ENCODE peak calls at places on chromosomes 2 and 18, in seven cellular contexts. One of them, this sample, is unnamed.

GRCh38 chr2:133457862-133458261 is 110.4 kb downstream of the NCKAP5 start:
- DNase-seq in NCI-H1092 treated with DMSO at 0.1 percent for 48 hours: no peak
- DNase-seq in cardiac muscle cell: no peak
- DNase-seq in GM12865: no peak
- DNase-seq in stimulated activated CD4-positive, alpha-beta T cell treated with anti-CD3 and anti-CD28 coated beads, Interleukin-1b, Interleukin-23, amount 100 ng/mL, for 4 hours: no peak
- DNase-seq in T-helper 9 cell: no peak
- DNase-seq in esophagus squamous epithelium: no peak
- DNase-seq in this sample: no peak

GRCh38 chr2:3627500-3628100 is 30.4 kb upstream of the ALLC start:
- DNase-seq in GM12865: no peak
- DNase-seq in cardiac muscle cell: no peak
- DNase-seq in esophagus squamous epithelium: no peak
- DNase-seq in stimulated activated CD4-positive, alpha-beta T cell treated with anti-CD3 and anti-CD28 coated beads, Interleukin-1b, Interleukin-23, amount 100 ng/mL, for 4 hours: no peak
- DNase-seq in T-helper 9 cell: no peak
- DNase-seq in NCI-H1092 treated with DMSO at 0.1 percent for 48 hours: no peak
- DNase-seq in this sample: no peak

GRCh38 chr2:199465988-199466703 is 8.4 kb upstream of the SATB2 start:
- DNase-seq in T-helper 9 cell: no peak
- DNase-seq in esophagus squamous epithelium: no peak
- DNase-seq in cardiac muscle cell: no peak
- DNase-seq in stimulated activated CD4-positive, alpha-beta T cell treated with anti-CD3 and anti-CD28 coated beads, Interleukin-1b, Interleukin-23, amount 100 ng/mL, for 4 hours: no peak
- DNase-seq in NCI-H1092 treated with DMSO at 0.1 percent for 48 hours: no peak
- DNase-seq in GM12865: no peak
- DNase-seq in this sample: no peak

GRCh38 chr2:16012626-16013501 is 72.5 kb downstream of the MYCN start:
- DNase-seq in stimulated activated CD4-positive, alpha-beta T cell treated with anti-CD3 and anti-CD28 coated beads, Interleukin-1b, Interleukin-23, amount 100 ng/mL, for 4 hours: no peak
- DNase-seq in NCI-H1092 treated with DMSO at 0.1 percent for 48 hours: peak; percentile 70
- DNase-seq in T-helper 9 cell: no peak
- DNase-seq in cardiac muscle cell: no peak
- DNase-seq in esophagus squamous epithelium: no peak
- DNase-seq in GM12865: no peak
- DNase-seq in this sample: no peak

GRCh38 chr2:102050854-102051391 is 59.2 kb downstream of the IL1R2 start:
- DNase-seq in GM12865: no peak
- DNase-seq in stimulated activated CD4-positive, alpha-beta T cell treated with anti-CD3 and anti-CD28 coated beads, Interleukin-1b, Interleukin-23, amount 100 ng/mL, for 4 hours: no peak
- DNase-seq in NCI-H1092 treated with DMSO at 0.1 percent for 48 hours: no peak
- DNase-seq in esophagus squamous epithelium: no peak
- DNase-seq in T-helper 9 cell: no peak
- DNase-seq in cardiac muscle cell: peak; percentile 59
- DNase-seq in this sample: no peak

GRCh38 chr2:24926602-24927252 is 6.7 kb upstream of the ADCY3 start:
- DNase-seq in T-helper 9 cell: no peak
- DNase-seq in GM12865: peak; percentile 33
- DNase-seq in NCI-H1092 treated with DMSO at 0.1 percent for 48 hours: no peak
- DNase-seq in stimulated activated CD4-positive, alpha-beta T cell treated with anti-CD3 and anti-CD28 coated beads, Interleukin-1b, Interleukin-23, amount 100 ng/mL, for 4 hours: peak; percentile 30
- DNase-seq in esophagus squamous epithelium: no peak
- DNase-seq in cardiac muscle cell: no peak
- DNase-seq in this sample: no peak

GRCh38 chr18:45528712-45529336 is 86.5 kb upstream of the SLC14A2 start:
- DNase-seq in cardiac muscle cell: no peak
- DNase-seq in stimulated activated CD4-positive, alpha-beta T cell treated with anti-CD3 and anti-CD28 coated beads, Interleukin-1b, Interleukin-23, amount 100 ng/mL, for 4 hours: no peak
- DNase-seq in T-helper 9 cell: no peak
- DNase-seq in NCI-H1092 treated with DMSO at 0.1 percent for 48 hours: peak; percentile 13
- DNase-seq in GM12865: no peak
- DNase-seq in esophagus squamous epithelium: no peak
- DNase-seq in this sample: no peak

GRCh38 chr2:147100406-147101035 is 744.3 kb upstream of the ACVR2A start:
- DNase-seq in T-helper 9 cell: no peak
- DNase-seq in GM12865: no peak
- DNase-seq in cardiac muscle cell: no peak
- DNase-seq in NCI-H1092 treated with DMSO at 0.1 percent for 48 hours: no peak
- DNase-seq in esophagus squamous epithelium: no peak
- DNase-seq in stimulated activated CD4-positive, alpha-beta T cell treated with anti-CD3 and anti-CD28 coated beads, Interleukin-1b, Interleukin-23, amount 100 ng/mL, for 4 hours: no peak
- DNase-seq in this sample: no peak

GRCh38 chr18:48455555-48456478 is 46.6 kb upstream of the ZBTB7C start:
- DNase-seq in stimulated activated CD4-positive, alpha-beta T cell treated with anti-CD3 and anti-CD28 coated beads, Interleukin-1b, Interleukin-23, amount 100 ng/mL, for 4 hours: no peak
- DNase-seq in T-helper 9 cell: peak; percentile 47
- DNase-seq in NCI-H1092 treated with DMSO at 0.1 percent for 48 hours: no peak
- DNase-seq in cardiac muscle cell: no peak
- DNase-seq in esophagus squamous epithelium: no peak
- DNase-seq in GM12865: no peak
- DNase-seq in this sample: no peak

GRCh38 chr2:56199492-56199891 is 15.7 kb downstream of the CCDC85A start:
- DNase-seq in stimulated activated CD4-positive, alpha-beta T cell treated with anti-CD3 and anti-CD28 coated beads, Interleukin-1b, Interleukin-23, amount 100 ng/mL, for 4 hours: no peak
- DNase-seq in cardiac muscle cell: no peak
- DNase-seq in NCI-H1092 treated with DMSO at 0.1 percent for 48 hours: no peak
- DNase-seq in GM12865: no peak
- DNase-seq in esophagus squamous epithelium: no peak
- DNase-seq in T-helper 9 cell: no peak
- DNase-seq in this sample: no peak

GRCh38 chr2:96090181-96090500 is 26.2 kb downstream of the ADRA2B start:
- DNase-seq in cardiac muscle cell: peak; percentile 12
- DNase-seq in stimulated activated CD4-positive, alpha-beta T cell treated with anti-CD3 and anti-CD28 coated beads, Interleukin-1b, Interleukin-23, amount 100 ng/mL, for 4 hours: no peak
- DNase-seq in T-helper 9 cell: no peak
- DNase-seq in esophagus squamous epithelium: no peak
- DNase-seq in GM12865: no peak
- DNase-seq in NCI-H1092 treated with DMSO at 0.1 percent for 48 hours: peak; percentile 23
- DNase-seq in this sample: no peak

GRCh38 chr2:54641988-54642387 is 81.5 kb upstream of the EML6 start:
- DNase-seq in NCI-H1092 treated with DMSO at 0.1 percent for 48 hours: no peak
- DNase-seq in GM12865: no peak
- DNase-seq in cardiac muscle cell: no peak
- DNase-seq in stimulated activated CD4-positive, alpha-beta T cell treated with anti-CD3 and anti-CD28 coated beads, Interleukin-1b, Interleukin-23, amount 100 ng/mL, for 4 hours: no peak
- DNase-seq in esophagus squamous epithelium: no peak
- DNase-seq in T-helper 9 cell: no peak
- DNase-seq in this sample: no peak

GRCh38 chr2:177143444-177143843 is 69.2 kb upstream of the HNRNPA3 start:
- DNase-seq in stimulated activated CD4-positive, alpha-beta T cell treated with anti-CD3 and anti-CD28 coated beads, Interleukin-1b, Interleukin-23, amount 100 ng/mL, for 4 hours: no peak
- DNase-seq in GM12865: no peak
- DNase-seq in NCI-H1092 treated with DMSO at 0.1 percent for 48 hours: no peak
- DNase-seq in esophagus squamous epithelium: no peak
- DNase-seq in T-helper 9 cell: no peak
- DNase-seq in cardiac muscle cell: no peak
- DNase-seq in this sample: peak; percentile 23

GRCh38 chr2:120823551-120823950 is 87.9 kb downstream of the GLI2 start:
- DNase-seq in stimulated activated CD4-positive, alpha-beta T cell treated with anti-CD3 and anti-CD28 coated beads, Interleukin-1b, Interleukin-23, amount 100 ng/mL, for 4 hours: no peak
- DNase-seq in GM12865: no peak
- DNase-seq in esophagus squamous epithelium: no peak
- DNase-seq in NCI-H1092 treated with DMSO at 0.1 percent for 48 hours: no peak
- DNase-seq in T-helper 9 cell: no peak
- DNase-seq in cardiac muscle cell: no peak
- DNase-seq in this sample: no peak

GRCh38 chr2:104861295-104862060 is 7.6 kb downstream of the POU3F3 start:
- DNase-seq in NCI-H1092 treated with DMSO at 0.1 percent for 48 hours: no peak
- DNase-seq in esophagus squamous epithelium: no peak
- DNase-seq in T-helper 9 cell: no peak
- DNase-seq in stimulated activated CD4-positive, alpha-beta T cell treated with anti-CD3 and anti-CD28 coated beads, Interleukin-1b, Interleukin-23, amount 100 ng/mL, for 4 hours: no peak
- DNase-seq in GM12865: no peak
- DNase-seq in cardiac muscle cell: no peak
- DNase-seq in this sample: no peak

GRCh38 chr2:43879261-43879660 is 40.5 kb downstream of the ABCG8 start:
- DNase-seq in GM12865: no peak
- DNase-seq in esophagus squamous epithelium: no peak
- DNase-seq in cardiac muscle cell: no peak
- DNase-seq in stimulated activated CD4-positive, alpha-beta T cell treated with anti-CD3 and anti-CD28 coated beads, Interleukin-1b, Interleukin-23, amount 100 ng/mL, for 4 hours: no peak
- DNase-seq in NCI-H1092 treated with DMSO at 0.1 percent for 48 hours: no peak
- DNase-seq in T-helper 9 cell: no peak
- DNase-seq in this sample: no peak

GRCh38 chr2:106982350-106982749 is 96.4 kb upstream of the ST6GAL2 start:
- DNase-seq in cardiac muscle cell: no peak
- DNase-seq in stimulated activated CD4-positive, alpha-beta T cell treated with anti-CD3 and anti-CD28 coated beads, Interleukin-1b, Interleukin-23, amount 100 ng/mL, for 4 hours: no peak
- DNase-seq in GM12865: no peak
- DNase-seq in T-helper 9 cell: no peak
- DNase-seq in NCI-H1092 treated with DMSO at 0.1 percent for 48 hours: no peak
- DNase-seq in esophagus squamous epithelium: no peak
- DNase-seq in this sample: no peak

GRCh38 chr2:175203621-175204496 is 22.3 kb upstream of the ATP5MC3 start:
- DNase-seq in esophagus squamous epithelium: no peak
- DNase-seq in GM12865: peak; percentile 64
- DNase-seq in cardiac muscle cell: peak; percentile 71
- DNase-seq in T-helper 9 cell: peak; percentile 10
- DNase-seq in NCI-H1092 treated with DMSO at 0.1 percent for 48 hours: peak; percentile 67
- DNase-seq in stimulated activated CD4-positive, alpha-beta T cell treated with anti-CD3 and anti-CD28 coated beads, Interleukin-1b, Interleukin-23, amount 100 ng/mL, for 4 hours: peak; percentile 7
- DNase-seq in this sample: peak; percentile 70

GRCh38 chr2:66364495-66364992 is 70.4 kb upstream of the MEIS1 start:
- DNase-seq in GM12865: no peak
- DNase-seq in stimulated activated CD4-positive, alpha-beta T cell treated with anti-CD3 and anti-CD28 coated beads, Interleukin-1b, Interleukin-23, amount 100 ng/mL, for 4 hours: no peak
- DNase-seq in T-helper 9 cell: no peak
- DNase-seq in cardiac muscle cell: peak; percentile 9
- DNase-seq in NCI-H1092 treated with DMSO at 0.1 percent for 48 hours: no peak
- DNase-seq in esophagus squamous epithelium: no peak
- DNase-seq in this sample: no peak

GRCh38 chr2:30766666-30767065 is 40.6 kb downstream of the CAPN13 start:
- DNase-seq in cardiac muscle cell: no peak
- DNase-seq in stimulated activated CD4-positive, alpha-beta T cell treated with anti-CD3 and anti-CD28 coated beads, Interleukin-1b, Interleukin-23, amount 100 ng/mL, for 4 hours: no peak
- DNase-seq in T-helper 9 cell: no peak
- DNase-seq in GM12865: no peak
- DNase-seq in esophagus squamous epithelium: no peak
- DNase-seq in NCI-H1092 treated with DMSO at 0.1 percent for 48 hours: no peak
- DNase-seq in this sample: no peak

GRCh38 chr2:15703365-15703869 is 111.7 kb downstream of the DDX1 start:
- DNase-seq in esophagus squamous epithelium: no peak
- DNase-seq in NCI-H1092 treated with DMSO at 0.1 percent for 48 hours: no peak
- DNase-seq in stimulated activated CD4-positive, alpha-beta T cell treated with anti-CD3 and anti-CD28 coated beads, Interleukin-1b, Interleukin-23, amount 100 ng/mL, for 4 hours: no peak
- DNase-seq in GM12865: no peak
- DNase-seq in cardiac muscle cell: no peak
- DNase-seq in T-helper 9 cell: no peak
- DNase-seq in this sample: no peak

GRCh38 chr2:200357845-200358244 is 51.4 kb downstream of the SPATS2L start:
- DNase-seq in cardiac muscle cell: no peak
- DNase-seq in esophagus squamous epithelium: no peak
- DNase-seq in GM12865: no peak
- DNase-seq in T-helper 9 cell: no peak
- DNase-seq in NCI-H1092 treated with DMSO at 0.1 percent for 48 hours: no peak
- DNase-seq in stimulated activated CD4-positive, alpha-beta T cell treated with anti-CD3 and anti-CD28 coated beads, Interleukin-1b, Interleukin-23, amount 100 ng/mL, for 4 hours: no peak
- DNase-seq in this sample: no peak

GRCh38 chr2:102114290-102114721 is 28.2 kb upstream of the IL1R1 start:
- DNase-seq in cardiac muscle cell: no peak
- DNase-seq in T-helper 9 cell: no peak
- DNase-seq in esophagus squamous epithelium: no peak
- DNase-seq in NCI-H1092 treated with DMSO at 0.1 percent for 48 hours: no peak
- DNase-seq in GM12865: peak; percentile 39
- DNase-seq in stimulated activated CD4-positive, alpha-beta T cell treated with anti-CD3 and anti-CD28 coated beads, Interleukin-1b, Interleukin-23, amount 100 ng/mL, for 4 hours: no peak
- DNase-seq in this sample: no peak

GRCh38 chr2:48398285-48399135 is 131.4 kb upstream of the STON1 start:
- DNase-seq in GM12865: no peak
- DNase-seq in esophagus squamous epithelium: no peak
- DNase-seq in cardiac muscle cell: no peak
- DNase-seq in T-helper 9 cell: no peak
- DNase-seq in stimulated activated CD4-positive, alpha-beta T cell treated with anti-CD3 and anti-CD28 coated beads, Interleukin-1b, Interleukin-23, amount 100 ng/mL, for 4 hours: no peak
- DNase-seq in NCI-H1092 treated with DMSO at 0.1 percent for 48 hours: peak; percentile 56
- DNase-seq in this sample: no peak

GRCh38 chr2:168964251-168964807 is 63.2 kb downstream of the G6PC2 start:
- DNase-seq in esophagus squamous epithelium: no peak
- DNase-seq in cardiac muscle cell: no peak
- DNase-seq in T-helper 9 cell: no peak
- DNase-seq in NCI-H1092 treated with DMSO at 0.1 percent for 48 hours: no peak
- DNase-seq in stimulated activated CD4-positive, alpha-beta T cell treated with anti-CD3 and anti-CD28 coated beads, Interleukin-1b, Interleukin-23, amount 100 ng/mL, for 4 hours: no peak
- DNase-seq in GM12865: no peak
- DNase-seq in this sample: no peak

GRCh38 chr2:30074023-30074422 is 72.8 kb upstream of the YPEL5 start:
- DNase-seq in cardiac muscle cell: no peak
- DNase-seq in stimulated activated CD4-positive, alpha-beta T cell treated with anti-CD3 and anti-CD28 coated beads, Interleukin-1b, Interleukin-23, amount 100 ng/mL, for 4 hours: no peak
- DNase-seq in NCI-H1092 treated with DMSO at 0.1 percent for 48 hours: no peak
- DNase-seq in esophagus squamous epithelium: no peak
- DNase-seq in GM12865: peak; percentile 44
- DNase-seq in T-helper 9 cell: no peak
- DNase-seq in this sample: no peak

GRCh38 chr18:52312321-52312720 is 27.7 kb upstream of the DCC start:
- DNase-seq in GM12865: no peak
- DNase-seq in esophagus squamous epithelium: no peak
- DNase-seq in T-helper 9 cell: no peak
- DNase-seq in cardiac muscle cell: no peak
- DNase-seq in stimulated activated CD4-positive, alpha-beta T cell treated with anti-CD3 and anti-CD28 coated beads, Interleukin-1b, Interleukin-23, amount 100 ng/mL, for 4 hours: no peak
- DNase-seq in NCI-H1092 treated with DMSO at 0.1 percent for 48 hours: peak; percentile 93
- DNase-seq in this sample: no peak

GRCh38 chr2:5987117-5987787 is 295.1 kb downstream of the SOX11 start:
- DNase-seq in stimulated activated CD4-positive, alpha-beta T cell treated with anti-CD3 and anti-CD28 coated beads, Interleukin-1b, Interleukin-23, amount 100 ng/mL, for 4 hours: no peak
- DNase-seq in cardiac muscle cell: no peak
- DNase-seq in GM12865: no peak
- DNase-seq in NCI-H1092 treated with DMSO at 0.1 percent for 48 hours: no peak
- DNase-seq in T-helper 9 cell: no peak
- DNase-seq in esophagus squamous epithelium: no peak
- DNase-seq in this sample: no peak

GRCh38 chr2:211113294-211114175 is 557.1 kb downstream of the CPS1 start:
- DNase-seq in NCI-H1092 treated with DMSO at 0.1 percent for 48 hours: no peak
- DNase-seq in T-helper 9 cell: no peak
- DNase-seq in cardiac muscle cell: no peak
- DNase-seq in stimulated activated CD4-positive, alpha-beta T cell treated with anti-CD3 and anti-CD28 coated beads, Interleukin-1b, Interleukin-23, amount 100 ng/mL, for 4 hours: no peak
- DNase-seq in esophagus squamous epithelium: no peak
- DNase-seq in GM12865: no peak
- DNase-seq in this sample: no peak

GRCh38 chr2:16394072-16394985 is 271.3 kb downstream of the CYRIA start:
- DNase-seq in cardiac muscle cell: peak; percentile 52
- DNase-seq in stimulated activated CD4-positive, alpha-beta T cell treated with anti-CD3 and anti-CD28 coated beads, Interleukin-1b, Interleukin-23, amount 100 ng/mL, for 4 hours: no peak
- DNase-seq in GM12865: no peak
- DNase-seq in NCI-H1092 treated with DMSO at 0.1 percent for 48 hours: no peak
- DNase-seq in esophagus squamous epithelium: no peak
- DNase-seq in T-helper 9 cell: no peak
- DNase-seq in this sample: peak; percentile 11

GRCh38 chr2:235641333-235641732 is 147.5 kb downstream of the AGAP1 start:
- DNase-seq in GM12865: no peak
- DNase-seq in T-helper 9 cell: no peak
- DNase-seq in NCI-H1092 treated with DMSO at 0.1 percent for 48 hours: no peak
- DNase-seq in stimulated activated CD4-positive, alpha-beta T cell treated with anti-CD3 and anti-CD28 coated beads, Interleukin-1b, Interleukin-23, amount 100 ng/mL, for 4 hours: no peak
- DNase-seq in esophagus squamous epithelium: no peak
- DNase-seq in cardiac muscle cell: peak; percentile 26
- DNase-seq in this sample: no peak

GRCh38 chr2:54687595-54688152 is 35.8 kb upstream of the EML6 start:
- DNase-seq in T-helper 9 cell: no peak
- DNase-seq in GM12865: no peak
- DNase-seq in stimulated activated CD4-positive, alpha-beta T cell treated with anti-CD3 and anti-CD28 coated beads, Interleukin-1b, Interleukin-23, amount 100 ng/mL, for 4 hours: no peak
- DNase-seq in cardiac muscle cell: no peak
- DNase-seq in NCI-H1092 treated with DMSO at 0.1 percent for 48 hours: no peak
- DNase-seq in esophagus squamous epithelium: no peak
- DNase-seq in this sample: no peak

GRCh38 chr2:158038906-158039305 is 62.8 kb upstream of the UPP2 start:
- DNase-seq in T-helper 9 cell: no peak
- DNase-seq in cardiac muscle cell: no peak
- DNase-seq in esophagus squamous epithelium: no peak
- DNase-seq in stimulated activated CD4-positive, alpha-beta T cell treated with anti-CD3 and anti-CD28 coated beads, Interleukin-1b, Interleukin-23, amount 100 ng/mL, for 4 hours: no peak
- DNase-seq in NCI-H1092 treated with DMSO at 0.1 percent for 48 hours: no peak
- DNase-seq in GM12865: no peak
- DNase-seq in this sample: no peak

GRCh38 chr2:171702781-171703556 is 15.7 kb downstream of the DYNC1I2 start:
- DNase-seq in cardiac muscle cell: no peak
- DNase-seq in esophagus squamous epithelium: no peak
- DNase-seq in GM12865: no peak
- DNase-seq in stimulated activated CD4-positive, alpha-beta T cell treated with anti-CD3 and anti-CD28 coated beads, Interleukin-1b, Interleukin-23, amount 100 ng/mL, for 4 hours: no peak
- DNase-seq in T-helper 9 cell: no peak
- DNase-seq in NCI-H1092 treated with DMSO at 0.1 percent for 48 hours: no peak
- DNase-seq in this sample: no peak

GRCh38 chr2:206452750-206453149 is 9.4 kb downstream of the ADAM23 start:
- DNase-seq in NCI-H1092 treated with DMSO at 0.1 percent for 48 hours: no peak
- DNase-seq in cardiac muscle cell: no peak
- DNase-seq in T-helper 9 cell: no peak
- DNase-seq in stimulated activated CD4-positive, alpha-beta T cell treated with anti-CD3 and anti-CD28 coated beads, Interleukin-1b, Interleukin-23, amount 100 ng/mL, for 4 hours: no peak
- DNase-seq in GM12865: no peak
- DNase-seq in esophagus squamous epithelium: no peak
- DNase-seq in this sample: peak; percentile 15

GRCh38 chr2:37376421-37377186 is 32.2 kb downstream of the QPCT start:
- DNase-seq in GM12865: peak; percentile 84
- DNase-seq in stimulated activated CD4-positive, alpha-beta T cell treated with anti-CD3 and anti-CD28 coated beads, Interleukin-1b, Interleukin-23, amount 100 ng/mL, for 4 hours: no peak
- DNase-seq in NCI-H1092 treated with DMSO at 0.1 percent for 48 hours: no peak
- DNase-seq in esophagus squamous epithelium: no peak
- DNase-seq in cardiac muscle cell: no peak
- DNase-seq in T-helper 9 cell: no peak
- DNase-seq in this sample: peak; percentile 64

GRCh38 chr2:29731948-29732347 is 189.4 kb downstream of the ALK start:
- DNase-seq in T-helper 9 cell: no peak
- DNase-seq in NCI-H1092 treated with DMSO at 0.1 percent for 48 hours: no peak
- DNase-seq in cardiac muscle cell: no peak
- DNase-seq in stimulated activated CD4-positive, alpha-beta T cell treated with anti-CD3 and anti-CD28 coated beads, Interleukin-1b, Interleukin-23, amount 100 ng/mL, for 4 hours: no peak
- DNase-seq in GM12865: no peak
- DNase-seq in esophagus squamous epithelium: no peak
- DNase-seq in this sample: no peak